ENCODE peak calls at places on chromosomes 4 and X, in four cellular contexts. H, I, A and W are unnamed samples.

GRCh38 chr4:130478406-130478805 is 1382.5 kb downstream of the C4orf33 start:
- DNase-seq in A (no peak), I (peak; percentile 14), H (no peak), W (no peak)

GRCh38 chr4:151484396-151485102 is 75.6 kb downstream of the FHIP1A start:
- DNase-seq in I (no peak), A (no peak), H (no peak), W (peak; percentile 7)

GRCh38 chr4:41538017-41538733 is at the start of gene LIMCH1:
- DNase-seq in H (peak; percentile 11), I (no peak), A (peak; percentile 83), W (peak; percentile 27)

GRCh38 chr4:72969957-72970356 is 99.6 kb downstream of the COX18 start:
- DNase-seq in H (no peak), A (no peak), I (no peak), W (no peak)

GRCh38 chrX:40299028-40299479 is 201.3 kb upstream of the BCOR start:
- DNase-seq in A (no peak), H (no peak), I (peak; percentile 41), W (no peak)

GRCh38 chrX:107654778-107655761 is 26.8 kb downstream of the PRPS1 start:
- DNase-seq in H (peak; percentile 59), I (peak; percentile 61), A (peak; percentile 88), W (peak; percentile 53)

GRCh38 chrX:39591099-39591498 is 506.7 kb downstream of the BCOR start:
- DNase-seq in A (no peak), H (no peak), I (no peak), W (no peak)

GRCh38 chrX:109774706-109775105 is 41.6 kb upstream of the ACSL4 start:
- DNase-seq in I (peak; percentile 41), A (no peak), H (no peak), W (peak; percentile 24)

GRCh38 chr4:76420901-76421581 is at the start of gene CCDC158:
- DNase-seq in I (no peak), A (no peak), H (no peak), W (no peak)

GRCh38 chrX:130825509-130825908 is 77.5 kb downstream of the ENOX2 start:
- DNase-seq in I (no peak), H (no peak), A (no peak), W (no peak)

GRCh38 chr4:107806196-107806595 is 18.5 kb upstream of the SGMS2 start:
- DNase-seq in A (no peak), H (no peak), I (no peak), W (no peak)

GRCh38 chr4:153988446-153988845 is 199.6 kb upstream of the SFRP2 start:
- DNase-seq in I (no peak), H (no peak), A (no peak), W (no peak)

DNA sequence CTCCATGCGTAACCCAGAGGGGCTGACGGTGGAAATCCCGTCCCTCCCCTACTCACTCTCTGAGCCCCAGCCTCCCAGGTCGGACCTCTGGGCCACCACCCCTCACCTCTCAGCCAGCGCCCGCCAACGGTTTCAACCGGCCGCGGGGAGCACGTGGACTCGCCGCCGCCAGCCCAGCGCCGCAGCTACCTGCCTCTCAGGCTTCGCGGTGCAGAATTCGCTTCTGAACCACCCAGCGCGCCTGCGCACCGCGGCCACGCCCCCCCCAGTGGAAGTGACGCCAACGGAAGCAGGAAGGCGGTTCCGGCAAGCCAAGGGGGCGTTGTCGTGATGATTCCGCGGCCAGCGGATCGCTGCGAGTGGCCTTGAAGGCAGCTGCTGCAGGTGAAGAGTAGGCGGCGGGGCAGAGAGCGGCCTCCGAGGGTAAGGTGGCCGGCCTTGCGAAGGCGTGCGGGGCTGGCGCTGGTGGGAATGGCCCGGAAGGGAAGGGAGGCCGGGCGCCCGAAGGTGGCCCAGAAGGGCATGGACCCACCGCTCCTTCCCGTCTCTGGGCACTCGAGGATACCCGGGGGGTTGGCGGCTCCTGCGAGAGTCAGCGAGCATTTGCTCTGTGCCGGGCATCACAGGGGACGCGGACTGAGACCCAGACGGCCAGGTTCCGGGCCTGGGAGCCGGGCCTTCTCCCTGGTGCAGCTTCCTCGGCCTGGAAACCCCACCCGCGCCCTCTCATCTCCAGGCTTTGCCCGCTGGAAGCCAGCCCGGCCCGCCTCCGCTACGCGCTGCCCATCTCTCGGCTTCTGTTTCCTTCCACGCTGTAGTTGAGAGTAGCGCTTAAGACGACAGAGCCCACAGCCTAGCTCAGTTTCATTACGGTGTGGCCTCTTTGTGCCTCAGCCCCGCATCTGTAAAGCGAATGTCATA is at the start of the genes LYAR and ZBTB49:
- DNase-seq in H (peak; percentile 97), I (peak; percentile 95), A (peak; percentile 96), W (peak; percentile 76)
- TF ChIP-seq POLR2A in H (peak; percentile 79), I (peak; percentile 90), A (peak; percentile 67), W (peak; percentile 90)

GRCh38 chr4:140153744-140154571 is at the start of gene MAML3:
- DNase-seq in I (peak; percentile 95), H (peak; percentile 95), A (peak; percentile 98), W (peak; percentile 44)
- TF ChIP-seq POLR2A in I (peak; percentile 37), H (peak; percentile 90), A (peak; percentile 84), W (no peak)

GRCh38 chr4:674172-675035 is at the start of the genes ATP5ME and MYL5:
- DNase-seq in H (peak; percentile 97), I (peak; percentile 97), A (peak; percentile 99), W (peak; percentile 99)
- TF ChIP-seq POLR2A in H (peak; percentile 79), I (peak; percentile 88), A (peak; percentile 66), W (peak; percentile 65)

DNA sequence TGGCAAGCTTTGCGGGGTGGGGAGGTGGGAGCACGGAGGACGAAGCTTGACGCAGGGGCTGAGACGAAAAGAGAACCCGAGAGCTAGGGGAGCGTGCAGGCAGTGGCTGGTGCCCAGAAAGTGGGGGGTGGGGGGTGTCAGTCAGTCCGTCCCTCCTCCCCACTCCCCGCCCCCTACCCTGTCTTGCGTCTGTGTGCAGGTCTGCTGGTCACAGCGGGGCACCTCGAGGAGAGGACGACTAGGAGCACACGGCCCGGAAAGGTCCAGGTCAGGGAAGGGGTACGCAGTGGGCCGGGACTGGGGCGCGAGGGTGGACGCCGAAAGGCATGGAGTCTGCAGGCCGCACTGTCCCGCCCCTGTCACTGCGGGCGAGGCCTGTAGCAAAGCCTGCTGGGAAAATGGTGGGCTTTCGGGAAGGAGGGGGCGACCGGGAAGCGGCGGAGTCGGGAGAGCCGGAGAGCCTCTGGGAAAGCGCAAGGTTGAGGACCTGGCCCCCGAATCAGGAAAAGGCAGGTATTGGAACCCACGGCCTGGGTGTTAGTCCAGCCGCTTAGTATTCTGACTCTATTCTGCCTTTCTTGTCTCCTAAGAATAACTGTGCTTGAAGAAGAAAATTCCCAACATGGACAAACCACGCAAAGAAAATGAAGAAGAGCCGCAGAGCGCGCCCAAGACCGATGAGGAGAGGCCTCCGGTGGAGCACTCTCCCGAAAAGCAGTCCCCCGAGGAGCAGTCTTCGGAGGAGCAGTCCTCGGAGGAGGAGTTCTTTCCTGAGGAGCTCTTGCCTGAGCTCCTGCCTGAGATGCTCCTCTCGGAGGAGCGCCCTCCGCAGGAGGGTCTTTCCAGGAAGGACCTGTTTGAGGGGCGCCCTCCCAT is 758 bp downstream of the TCEAL1 start:
- DNase-seq in A (peak; percentile 83), H (peak; percentile 60), I (peak; percentile 22), W (no peak)
- TF ChIP-seq POLR2A in A (peak; percentile 21), H (peak; percentile 46), I (no peak), W (peak; percentile 55)

GRCh38 chrX:123859828-123860505 is at the start of gene XIAP:
- DNase-seq in I (peak; percentile 89), A (peak; percentile 92), H (peak; percentile 86), W (peak; percentile 67)

GRCh38 chrX:123859409-123859827 is 435 bp upstream of the XIAP start:
- DNase-seq in H (peak; percentile 79), I (no peak), A (no peak), W (peak; percentile 51)

GRCh38 chrX:123860983-123861382 is 1.1 kb downstream of the XIAP start:
- DNase-seq in H (no peak), A (no peak), I (no peak), W (no peak)

DNA sequence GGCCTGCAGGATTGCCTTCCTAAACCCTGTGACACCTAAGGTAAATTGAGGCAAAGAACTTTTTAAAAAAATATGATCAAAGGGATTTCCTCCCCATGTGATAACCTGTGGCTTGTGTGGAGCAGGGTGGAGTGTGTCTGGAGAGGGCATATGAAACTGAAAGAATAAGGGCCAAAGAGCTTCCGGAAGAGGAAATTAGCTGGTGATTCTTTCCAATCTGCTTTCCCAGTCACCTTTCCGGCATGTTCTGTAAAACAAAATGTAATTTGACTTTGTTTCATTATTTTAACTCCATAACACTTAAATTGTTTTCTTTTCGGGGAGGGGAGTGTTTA is 620 bp downstream of the XIAP start:
- DNase-seq in I (peak; percentile 59), A (no peak), H (peak; percentile 62), W (no peak)
- TF ChIP-seq POLR2A in I (peak; percentile 31), A (no peak), H (peak; percentile 50), W (no peak)

GRCh38 chrX:53227224-53227765 is 2.3 kb upstream of the KDM5C start:
- DNase-seq in I (peak; percentile 56), H (no peak), A (no peak), W (no peak)

GRCh38 chrX:53223955-53224859 is 800 bp downstream of the KDM5C start:
- DNase-seq in A (no peak), H (peak; percentile 22), I (no peak), W (peak; percentile 31)

GRCh38 chrX:53223068-53223693 is 1.8 kb downstream of the KDM5C start:
- DNase-seq in I (no peak), H (peak; percentile 26), A (no peak), W (no peak)

GRCh38 chrX:53230116-53230515 is 5.1 kb upstream of the KDM5C start:
- DNase-seq in A (no peak), H (no peak), I (no peak), W (no peak)

DNA sequence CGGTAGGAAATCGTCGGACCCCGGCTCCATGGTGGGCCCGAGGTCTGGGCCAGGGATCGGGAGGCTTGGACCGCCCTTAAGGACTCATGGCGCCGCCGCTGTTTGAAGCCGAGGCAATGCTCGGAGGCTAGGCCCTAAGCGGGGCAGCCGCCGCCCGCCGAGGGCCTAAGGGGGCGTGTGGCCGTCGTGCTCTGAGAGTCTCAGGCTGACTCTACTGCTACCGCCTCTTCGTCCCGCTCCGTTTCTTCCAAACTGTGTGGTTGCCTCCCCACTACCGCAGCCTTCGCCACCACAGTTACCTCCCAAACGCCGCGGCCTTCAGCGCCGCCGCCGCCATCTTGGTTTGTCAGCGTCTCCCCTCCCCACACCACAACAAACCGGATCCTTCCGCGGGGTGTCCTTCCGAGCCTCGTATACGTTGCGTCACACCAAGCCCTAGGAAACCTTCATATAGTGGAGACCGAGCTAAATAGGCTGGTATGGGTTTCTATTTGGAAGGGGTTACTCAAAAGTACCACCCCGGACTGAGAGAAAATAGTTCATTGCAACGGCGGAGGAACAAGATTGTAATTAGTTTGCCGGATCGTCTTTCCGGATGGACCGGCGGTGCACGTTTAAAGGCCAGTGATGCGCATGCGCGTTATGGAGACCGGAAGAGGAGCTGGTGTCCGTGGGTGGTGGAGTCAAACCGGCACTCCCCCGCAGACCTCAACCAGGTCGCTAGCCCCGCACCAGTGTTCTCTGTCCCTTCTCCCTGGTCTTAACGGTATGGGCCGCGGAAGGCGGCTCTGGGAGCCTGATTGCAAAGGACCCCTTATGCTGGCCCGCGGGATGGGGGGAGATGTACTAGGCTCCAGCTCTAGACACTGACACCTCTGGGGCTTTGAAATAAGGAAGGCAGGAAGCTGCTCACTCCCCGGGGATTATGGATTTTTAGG is at the start of gene KDM5C:
- DNase-seq in H (peak; percentile 95), I (peak; percentile 95), A (peak; percentile 98), W (peak; percentile 51)
- TF ChIP-seq POLR2A in H (peak; percentile 72), I (peak; percentile 58), A (peak; percentile 26), W (peak; percentile 81)